ENCODE peak calls at places on chromosomes 16 and 17, in four cellular contexts. One of them, this sample, is unnamed.

GRCh38 chr16:68492501-68493411 is 44.4 kb upstream of the SMPD3 start:
- DNase-seq in brain microvascular endothelial cell: no peak
- DNase-seq in psoas muscle: no peak
- DNase-seq in lung: no peak
- DNase-seq in this sample: no peak

GRCh38 chr16:11530171-11530940 is 56.4 kb downstream of the LITAF start:
- DNase-seq in brain microvascular endothelial cell: no peak
- DNase-seq in lung: no peak
- DNase-seq in psoas muscle: no peak
- DNase-seq in this sample: peak; percentile 42

GRCh38 chr17:32356378-32356743 is 6.4 kb downstream of the ZNF207 start:
- DNase-seq in psoas muscle: no peak
- DNase-seq in lung: no peak
- DNase-seq in brain microvascular endothelial cell: no peak
- DNase-seq in this sample: no peak

GRCh38 chr17:78993241-78993956 is 13.7 kb upstream of the LGALS3BP start:
- DNase-seq in brain microvascular endothelial cell: peak; percentile 32
- DNase-seq in lung: no peak
- DNase-seq in psoas muscle: no peak
- DNase-seq in this sample: peak; percentile 66

GRCh38 chr17:65797809-65798208 is 236.4 kb upstream of the AXIN2 start:
- DNase-seq in psoas muscle: no peak
- DNase-seq in lung: no peak
- DNase-seq in brain microvascular endothelial cell: no peak
- DNase-seq in this sample: no peak

GRCh38 chr17:8110456-8110804 is 7.9 kb downstream of the ALOXE3 start:
- DNase-seq in brain microvascular endothelial cell: no peak
- DNase-seq in lung: no peak
- DNase-seq in psoas muscle: no peak
- DNase-seq in this sample: no peak

GRCh38 chr16:22284637-22285515 is 12.3 kb upstream of the POLR3E start:
- DNase-seq in psoas muscle: no peak
- DNase-seq in lung: no peak
- DNase-seq in brain microvascular endothelial cell: peak; percentile 14
- DNase-seq in this sample: peak; percentile 50

GRCh38 chr16:27386674-27387073 is 15.3 kb upstream of the IL21R start:
- DNase-seq in lung: no peak
- DNase-seq in psoas muscle: no peak
- DNase-seq in brain microvascular endothelial cell: no peak
- DNase-seq in this sample: no peak

GRCh38 chr16:58218786-58219185 is 20.9 kb upstream of the CSNK2A2 start:
- DNase-seq in psoas muscle: no peak
- DNase-seq in lung: no peak
- DNase-seq in brain microvascular endothelial cell: no peak
- DNase-seq in this sample: no peak

GRCh38 chr16:528111-529011 is 849 bp downstream of the CAPN15 start:
- DNase-seq in psoas muscle: no peak
- DNase-seq in brain microvascular endothelial cell: no peak
- DNase-seq in lung: peak; percentile 47
- DNase-seq in this sample: peak; percentile 68

GRCh38 chr17:34182036-34182803 is 72.9 kb upstream of the CCL2 start:
- DNase-seq in lung: no peak
- DNase-seq in psoas muscle: no peak
- DNase-seq in brain microvascular endothelial cell: no peak
- DNase-seq in this sample: no peak

GRCh38 chr17:56678249-56679144 is 85.0 kb downstream of the NOG start:
- DNase-seq in lung: no peak
- DNase-seq in psoas muscle: no peak
- DNase-seq in brain microvascular endothelial cell: no peak
- DNase-seq in this sample: no peak

GRCh38 chr16:47461598-47462266 is 601 bp downstream of the PHKB start:
- DNase-seq in psoas muscle: no peak
- DNase-seq in lung: peak; percentile 52
- DNase-seq in brain microvascular endothelial cell: peak; percentile 30
- DNase-seq in this sample: peak; percentile 59

GRCh38 chr16:83878838-83879237 is 20.1 kb upstream of the MLYCD start:
- DNase-seq in brain microvascular endothelial cell: peak; percentile 40
- DNase-seq in psoas muscle: no peak
- DNase-seq in lung: no peak
- DNase-seq in this sample: peak; percentile 75

GRCh38 chr16:89094252-89094901 is 725 bp downstream of the ACSF3 start:
- DNase-seq in lung: no peak
- DNase-seq in psoas muscle: no peak
- DNase-seq in brain microvascular endothelial cell: no peak
- DNase-seq in this sample: no peak

GRCh38 chr17:29154516-29155234 is 25.5 kb downstream of the MYO18A start:
- DNase-seq in brain microvascular endothelial cell: no peak
- DNase-seq in psoas muscle: no peak
- DNase-seq in lung: no peak
- DNase-seq in this sample: no peak

GRCh38 chr16:79628501-79628975 is 28.0 kb upstream of the MAF start:
- DNase-seq in psoas muscle: no peak
- DNase-seq in brain microvascular endothelial cell: peak; percentile 98
- DNase-seq in lung: no peak
- DNase-seq in this sample: peak; percentile 7

GRCh38 chr16:15773964-15774363 is 82.9 kb downstream of the MYH11 start:
- DNase-seq in lung: no peak
- DNase-seq in brain microvascular endothelial cell: no peak
- DNase-seq in psoas muscle: no peak
- DNase-seq in this sample: no peak

GRCh38 chr17:68993112-68993511 is 37.9 kb upstream of the ABCA8 start:
- DNase-seq in lung: no peak
- DNase-seq in psoas muscle: no peak
- DNase-seq in brain microvascular endothelial cell: peak; percentile 42
- DNase-seq in this sample: peak; percentile 66

GRCh38 chr16:87850009-87851006 is 19.0 kb downstream of the SLC7A5 start:
- DNase-seq in brain microvascular endothelial cell: no peak
- DNase-seq in lung: peak; percentile 63
- DNase-seq in psoas muscle: peak; percentile 76
- DNase-seq in this sample: peak; percentile 51

GRCh38 chr17:38454528-38454927 is 26.3 kb downstream of the ARHGAP23 start:
- DNase-seq in brain microvascular endothelial cell: peak; percentile 50
- DNase-seq in lung: peak; percentile 68
- DNase-seq in psoas muscle: peak; percentile 91
- DNase-seq in this sample: peak; percentile 73

GRCh38 chr16:53043986-53044571 is 8.6 kb downstream of the CHD9NB start:
- DNase-seq in lung: no peak
- DNase-seq in brain microvascular endothelial cell: no peak
- DNase-seq in psoas muscle: no peak
- DNase-seq in this sample: no peak
- H3K4me3 ChIP-seq in lung: no peak overlapping the region
- H3K4me3 ChIP-seq in brain microvascular endothelial cell: no peak overlapping the region
- H3K4me3 ChIP-seq in psoas muscle: peak overlapping the region; percentile 30
- H3K4me3 ChIP-seq in this sample: peak overlapping the region; percentile 26

GRCh38 chr17:77800832-77801231 is 157.7 kb upstream of the TNRC6C start:
- DNase-seq in lung: no peak
- DNase-seq in psoas muscle: no peak
- DNase-seq in brain microvascular endothelial cell: no peak
- DNase-seq in this sample: no peak

GRCh38 chr17:77801545-77802332 is 156.8 kb upstream of the TNRC6C start:
- DNase-seq in psoas muscle: no peak
- DNase-seq in brain microvascular endothelial cell: no peak
- DNase-seq in lung: no peak
- DNase-seq in this sample: no peak

GRCh38 chr17:77803726-77804125 is 154.8 kb upstream of the TNRC6C start:
- DNase-seq in psoas muscle: no peak
- DNase-seq in lung: no peak
- DNase-seq in brain microvascular endothelial cell: no peak
- DNase-seq in this sample: no peak

GRCh38 chr17:77802333-77802615 is 156.2 kb upstream of the TNRC6C start:
- DNase-seq in psoas muscle: no peak
- DNase-seq in brain microvascular endothelial cell: no peak
- DNase-seq in lung: no peak
- DNase-seq in this sample: no peak

GRCh38 chr17:77802811-77803220 is 155.7 kb upstream of the TNRC6C start:
- DNase-seq in lung: no peak
- DNase-seq in brain microvascular endothelial cell: peak; percentile 16
- DNase-seq in psoas muscle: no peak
- DNase-seq in this sample: peak; percentile 59
- TF ChIP-seq CTCF in lung: no peak
- TF ChIP-seq CTCF in brain microvascular endothelial cell: no peak
- TF ChIP-seq CTCF in psoas muscle: no peak
- TF ChIP-seq CTCF in this sample: no peak

GRCh38 chr16:67243481-67243880 is 3.8 kb downstream of the FHOD1 start:
- DNase-seq in psoas muscle: no peak
- DNase-seq in brain microvascular endothelial cell: no peak
- DNase-seq in lung: no peak
- DNase-seq in this sample: no peak
- H3K4me3 ChIP-seq in psoas muscle: peak overlapping the region; percentile 33
- H3K4me3 ChIP-seq in brain microvascular endothelial cell: no peak overlapping the region
- H3K4me3 ChIP-seq in lung: no peak overlapping the region
- H3K4me3 ChIP-seq in this sample: no peak overlapping the region

GRCh38 chr17:45424769-45425124 is 7.9 kb downstream of the ARHGAP27 start:
- DNase-seq in lung: no peak
- DNase-seq in psoas muscle: no peak
- DNase-seq in brain microvascular endothelial cell: no peak
- DNase-seq in this sample: no peak

GRCh38 chr17:45425984-45426413 is 6.7 kb downstream of the ARHGAP27 start:
- DNase-seq in brain microvascular endothelial cell: no peak
- DNase-seq in lung: no peak
- DNase-seq in psoas muscle: no peak
- DNase-seq in this sample: no peak

GRCh38 chr17:45423936-45424335 is 8.7 kb downstream of the ARHGAP27 start:
- DNase-seq in brain microvascular endothelial cell: no peak
- DNase-seq in psoas muscle: no peak
- DNase-seq in lung: no peak
- DNase-seq in this sample: no peak

GRCh38 chr17:45426561-45426960 is 6.1 kb downstream of the ARHGAP27 start:
- DNase-seq in psoas muscle: no peak
- DNase-seq in brain microvascular endothelial cell: no peak
- DNase-seq in lung: no peak
- DNase-seq in this sample: no peak

DNA sequence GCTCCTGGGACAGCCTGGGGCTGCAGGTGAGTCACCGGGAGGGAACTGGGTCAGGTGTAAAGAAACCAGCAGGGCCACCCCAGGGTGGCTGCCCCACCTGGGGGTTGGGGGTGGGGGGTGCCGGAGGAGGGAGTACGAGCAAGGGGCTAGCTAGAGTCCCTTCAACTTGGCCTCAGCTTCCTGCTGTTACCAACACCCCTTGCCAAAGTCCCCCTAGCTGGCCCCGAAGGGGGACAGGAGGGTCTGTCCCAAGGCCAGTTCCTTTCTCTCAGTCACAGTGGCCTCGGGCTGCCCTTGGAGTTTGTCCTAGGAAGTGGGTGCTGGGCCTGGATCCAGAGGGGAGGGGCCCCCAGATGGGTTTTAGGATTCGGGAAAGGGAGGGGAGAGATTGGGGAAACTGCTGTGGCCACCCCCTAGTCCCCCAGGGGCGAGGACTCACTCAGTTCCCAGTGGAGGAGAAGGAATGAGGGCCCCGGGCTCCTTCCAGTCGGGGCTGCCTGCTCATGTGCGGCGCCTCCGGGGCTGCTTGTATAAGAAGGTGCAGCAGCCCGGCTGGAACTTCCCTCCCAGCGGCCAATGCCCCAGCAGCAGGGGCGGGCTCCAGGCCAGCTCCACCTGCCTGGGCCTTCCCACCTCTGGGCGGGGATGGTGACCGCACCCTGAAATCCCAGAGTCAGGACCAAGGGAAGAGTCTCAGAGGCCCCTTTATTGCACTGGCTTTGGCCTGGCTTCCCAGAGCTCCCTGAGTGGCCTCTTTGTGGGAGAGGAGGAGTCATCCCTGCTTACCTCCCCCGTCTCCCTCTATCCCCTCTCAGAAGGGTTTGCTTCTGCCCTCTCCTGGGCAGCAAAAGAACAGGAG is 7.3 kb downstream of the ARHGAP27 start:
- DNase-seq in lung: peak; percentile 73
- DNase-seq in psoas muscle: no peak
- DNase-seq in brain microvascular endothelial cell: peak; percentile 37
- DNase-seq in this sample: peak; percentile 81
- TF ChIP-seq CTCF in lung: no peak
- TF ChIP-seq CTCF in psoas muscle: no peak
- TF ChIP-seq CTCF in brain microvascular endothelial cell: peak; percentile 73
- TF ChIP-seq CTCF in this sample: peak; percentile 62

GRCh38 chr17:44005865-44006580 is 1.6 kb downstream of the NAGS start:
- DNase-seq in brain microvascular endothelial cell: no peak
- DNase-seq in psoas muscle: peak; percentile 42
- DNase-seq in lung: no peak
- DNase-seq in this sample: no peak
- H3K4me3 ChIP-seq in brain microvascular endothelial cell: peak overlapping the region; percentile 65
- H3K4me3 ChIP-seq in psoas muscle: peak overlapping the region; percentile 69
- H3K4me3 ChIP-seq in lung: peak overlapping the region; percentile 12
- H3K4me3 ChIP-seq in this sample: peak overlapping the region; percentile 64

DNA sequence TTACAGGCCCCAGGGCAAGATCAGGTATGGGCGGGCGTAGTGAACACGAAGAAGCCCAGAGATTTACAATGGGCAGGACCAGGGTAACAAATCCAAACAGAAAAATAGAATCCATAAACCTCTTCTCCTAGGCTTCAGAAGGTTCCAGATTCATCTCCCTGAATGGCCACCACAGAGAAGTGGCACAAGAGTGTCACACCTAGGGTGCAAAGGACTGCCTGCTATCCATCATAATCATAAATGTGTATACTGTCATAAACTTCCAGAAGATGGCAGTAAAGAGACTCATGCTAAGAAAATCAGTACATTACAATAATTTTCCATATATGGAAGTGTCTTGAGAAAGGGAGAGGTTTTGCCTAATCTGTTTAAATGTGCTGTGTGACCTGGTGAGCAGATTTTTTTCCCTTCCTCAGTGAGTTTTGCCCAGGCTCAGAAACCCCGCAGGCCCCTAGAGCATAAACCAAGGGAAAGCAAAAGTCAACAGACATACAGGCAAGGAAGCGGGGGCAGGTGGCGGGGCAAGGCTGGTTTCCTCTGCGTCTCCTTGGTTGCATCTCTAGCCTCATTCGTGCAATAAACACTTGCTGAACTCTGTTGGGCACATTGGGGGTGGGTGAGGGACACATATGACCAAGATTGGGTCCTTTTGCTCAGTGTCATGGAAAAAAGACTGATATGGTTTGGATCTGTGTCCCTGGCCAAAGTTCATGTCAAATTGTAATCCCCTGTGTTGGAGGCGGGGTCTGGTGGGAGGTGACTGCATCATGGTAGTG is 92.0 kb upstream of the CDH5 start:
- DNase-seq in lung: no peak
- DNase-seq in psoas muscle: no peak
- DNase-seq in brain microvascular endothelial cell: no peak
- DNase-seq in this sample: peak; percentile 71
- TF ChIP-seq CTCF in lung: no peak
- TF ChIP-seq CTCF in psoas muscle: no peak
- TF ChIP-seq CTCF in brain microvascular endothelial cell: peak; percentile 38
- TF ChIP-seq CTCF in this sample: peak; percentile 55

GRCh38 chr16:31477220-31478216 is 5.4 kb upstream of the SLC5A2 start:
- DNase-seq in brain microvascular endothelial cell: no peak
- DNase-seq in lung: peak; percentile 85
- DNase-seq in psoas muscle: no peak
- DNase-seq in this sample: no peak

GRCh38 chr16:31474778-31475738 is 3.1 kb downstream of the TGFB1I1 start:
- DNase-seq in brain microvascular endothelial cell: no peak
- DNase-seq in lung: no peak
- DNase-seq in psoas muscle: no peak
- DNase-seq in this sample: no peak

GRCh38 chr16:31475949-31476304 is 4.0 kb downstream of the TGFB1I1 start:
- DNase-seq in lung: peak; percentile 50
- DNase-seq in brain microvascular endothelial cell: no peak
- DNase-seq in psoas muscle: no peak
- DNase-seq in this sample: no peak

GRCh38 chr16:31474173-31474714 is 2.3 kb downstream of the TGFB1I1 start:
- DNase-seq in psoas muscle: no peak
- DNase-seq in lung: no peak
- DNase-seq in brain microvascular endothelial cell: peak; percentile 77
- DNase-seq in this sample: peak; percentile 59

GRCh38 chr16:31476305-31477219 is 4.6 kb downstream of the TGFB1I1 start:
- DNase-seq in lung: peak; percentile 90
- DNase-seq in brain microvascular endothelial cell: no peak
- DNase-seq in psoas muscle: peak; percentile 73
- DNase-seq in this sample: no peak
- H3K4me3 ChIP-seq in lung: peak overlapping the region; percentile 10
- H3K4me3 ChIP-seq in brain microvascular endothelial cell: no peak overlapping the region
- H3K4me3 ChIP-seq in psoas muscle: peak overlapping the region; percentile 48
- H3K4me3 ChIP-seq in this sample: no peak overlapping the region